ENCODE peak calls at places on chromosomes 1 and 21, in four cellular contexts. E, D, H and C are unnamed samples.

GRCh38 chr21:45549670-45550463 is 7.6 kb upstream of the SLC19A1 start:
- DNase-seq in E (no peak), D (no peak), H (no peak), C (peak)

GRCh38 chr1:30138891-30139290 is 584.5 kb downstream of the MATN1 start:
- DNase-seq in E (no peak), D (no peak), H (no peak), C (no peak)

GRCh38 chr1:159214149-159214760 is 9.6 kb downstream of the ACKR1 start:
- DNase-seq in E (peak), D (peak), H (no peak), C (no peak)

GRCh38 chr1:54329337-54329954 is 76.7 kb downstream of the SSBP3 start:
- DNase-seq in E (no peak), D (no peak), H (no peak), C (no peak)

GRCh38 chr1:89060091-89060490 is 4.9 kb downstream of the GBP1 start:
- DNase-seq in E (no peak), D (no peak), H (no peak), C (no peak)

GRCh38 chr1:154423303-154423987 is 18.3 kb downstream of the IL6R start:
- DNase-seq in E (no peak), D (no peak), H (no peak), C (no peak)

GRCh38 chr1:231879296-231879695 is 252.7 kb downstream of the DISC1 start:
- DNase-seq in E (no peak), D (no peak), H (no peak), C (no peak)

GRCh38 chr1:40636777-40637176 is 28.7 kb downstream of the RIMS3 start:
- DNase-seq in E (no peak), D (no peak), H (no peak), C (no peak)

GRCh38 chr1:18328803-18329202 is 151.9 kb upstream of the KLHDC7A start:
- DNase-seq in E (no peak), D (no peak), H (no peak), C (no peak)

GRCh38 chr1:231421616-231421970 is 494 bp downstream of the EGLN1 start:
- DNase-seq in E (no peak), D (no peak), H (no peak), C (no peak)

GRCh38 chr1:65896721-65897120 is 104.0 kb downstream of the PDE4B start:
- DNase-seq in E (no peak), D (no peak), H (no peak), C (no peak)

GRCh38 chr1:21631944-21632887 is 36.9 kb downstream of the RAP1GAP start:
- DNase-seq in E (no peak), D (no peak), H (peak), C (no peak)

GRCh38 chr1:222263791-222264190 is 284.1 kb downstream of the HHIPL2 start:
- DNase-seq in E (no peak), D (no peak), H (no peak), C (no peak)

GRCh38 chr1:78355646-78356045 is 135.1 kb upstream of the PTGFR start:
- DNase-seq in E (no peak), D (no peak), H (no peak), C (no peak)

GRCh38 chr1:207304710-207305151 is 16.7 kb upstream of the CD55 start:
- DNase-seq in E (no peak), D (no peak), H (no peak), C (no peak)

GRCh38 chr1:86068841-86069756 is 87.5 kb downstream of the COL24A1 start:
- DNase-seq in E (no peak), D (no peak), H (peak), C (no peak)

GRCh38 chr1:59967141-59967697 is 40.6 kb upstream of the CYP2J2 start:
- DNase-seq in E (no peak), D (peak), H (peak), C (no peak)

GRCh38 chr1:28259935-28260802 is 851 bp downstream of the SESN2 start:
- DNase-seq in E (no peak), D (no peak), H (peak), C (no peak)

GRCh38 chr1:162069334-162070093 is at the start of gene NOS1AP:
- DNase-seq in E (peak), D (peak), H (peak), C (peak)

GRCh38 chr1:2391034-2391384 is 345 bp downstream of the MORN1 start:
- DNase-seq in E (peak), D (no peak), H (no peak), C (no peak)

GRCh38 chr1:230232352-230232751 is 165.3 kb downstream of the GALNT2 start:
- DNase-seq in E (no peak), D (no peak), H (no peak), C (no peak)

GRCh38 chr1:67830226-67830625 is 3.0 kb downstream of the GNG12 start:
- DNase-seq in E (no peak), D (no peak), H (no peak), C (no peak)